ENCODE peak calls at places on chromosomes 4 and X, in eight cellular contexts. O, W, Z, P, N, L, E and R are unnamed samples.

GRCh38 chr4:73705056-73705432 is 35.3 kb upstream of the CXCL8 start:
- DNase-seq in W (no peak), Z (no peak), E (no peak), P (no peak), O (no peak), N (no peak), L (no peak), R (no peak)

GRCh38 chrX:76428243-76429130 is 977 bp downstream of the MAGEE1 start:
- DNase-seq in O (no peak), P (peak), W (peak), L (peak), N (no peak), Z (peak), E (peak), R (peak)

GRCh38 chr4:55458164-55458563 is 62.4 kb downstream of the TMEM165 start:
- DNase-seq in Z (no peak), E (no peak), P (no peak), N (no peak), W (no peak), O (no peak), L (no peak), R (no peak)

GRCh38 chr4:108193891-108194672 is 25.4 kb upstream of the LEF1 start:
- DNase-seq in E (no peak), O (no peak), L (no peak), N (no peak), W (no peak), P (no peak), Z (no peak), R (no peak)

GRCh38 chrX:53320543-53321215 is 39.3 kb upstream of the IQSEC2 start:
- DNase-seq in W (peak), N (no peak), Z (peak), P (no peak), L (peak), E (no peak), O (no peak), R (no peak)

GRCh38 chr4:142044271-142044670 is 407.9 kb downstream of the IL15 start:
- DNase-seq in P (no peak), L (no peak), N (no peak), E (no peak), W (no peak), O (no peak), Z (no peak), R (no peak)

GRCh38 chr4:118682928-118683327 is 2.3 kb upstream of the METTL14 start:
- DNase-seq in E (no peak), N (peak), O (no peak), P (no peak), Z (no peak), L (no peak), W (no peak), R (no peak)

GRCh38 chr4:12576409-12576808 is 907.7 kb downstream of the RAB28 start:
- DNase-seq in Z (no peak), N (no peak), E (no peak), W (no peak), L (no peak), P (no peak), O (no peak), R (no peak)

GRCh38 chr4:31071807-31072486 is 351.8 kb downstream of the PCDH7 start:
- DNase-seq in P (no peak), L (no peak), N (no peak), O (no peak), E (no peak), Z (no peak), W (no peak), R (no peak)

GRCh38 chrX:40173662-40174593 is 76.2 kb upstream of the BCOR start:
- DNase-seq in O (peak), L (peak), Z (peak), W (peak), P (peak), N (peak), E (peak), R (no peak)

GRCh38 chr4:8266508-8266907 is 3.0 kb upstream of the HTRA3 start:
- DNase-seq in N (no peak), O (no peak), Z (peak), W (no peak), L (no peak), E (no peak), P (no peak), R (no peak)

GRCh38 chr4:22552802-22553201 is 36.9 kb upstream of the ADGRA3 start:
- DNase-seq in W (no peak), Z (no peak), N (no peak), O (no peak), L (no peak), P (no peak), E (no peak), R (no peak)

GRCh38 chrX:15903186-15903681 is 48.6 kb upstream of the AP1S2 start:
- DNase-seq in N (peak), O (peak), E (no peak), Z (no peak), L (peak), W (no peak), P (no peak), R (peak)

GRCh38 chr4:169256101-169256612 is 14.6 kb downstream of the SH3RF1 start:
- DNase-seq in P (no peak), E (no peak), W (no peak), Z (no peak), L (no peak), N (no peak), O (no peak), R (no peak)

GRCh38 chrX:44674906-44675305 is 132.2 kb upstream of the FUNDC1 start:
- DNase-seq in O (no peak), Z (no peak), N (no peak), W (no peak), L (no peak), P (no peak), E (no peak), R (no peak)

GRCh38 chrX:41036668-41037326 is 48.4 kb upstream of the USP9X start:
- DNase-seq in E (no peak), N (no peak), W (no peak), L (no peak), O (no peak), Z (no peak), P (no peak), R (no peak)

GRCh38 chr4:185792384-185793146 is 19.4 kb downstream of the SORBS2 start:
- DNase-seq in W (no peak), N (no peak), L (no peak), P (no peak), E (no peak), O (no peak), Z (no peak), R (no peak)

GRCh38 chr4:101081695-101082369 is 265.5 kb downstream of the PPP3CA start:
- DNase-seq in N (no peak), O (no peak), E (no peak), L (no peak), W (no peak), P (no peak), Z (no peak), R (no peak)

GRCh38 chr4:6987566-6987920 is 55.6 kb upstream of the TADA2B start:
- DNase-seq in L (no peak), P (no peak), W (no peak), N (peak), E (no peak), O (no peak), Z (no peak), R (no peak)

GRCh38 chr4:128725405-128725804 is 84.1 kb upstream of the JADE1 start:
- DNase-seq in W (no peak), Z (no peak), N (no peak), E (no peak), L (no peak), P (no peak), O (no peak), R (no peak)

DNA sequence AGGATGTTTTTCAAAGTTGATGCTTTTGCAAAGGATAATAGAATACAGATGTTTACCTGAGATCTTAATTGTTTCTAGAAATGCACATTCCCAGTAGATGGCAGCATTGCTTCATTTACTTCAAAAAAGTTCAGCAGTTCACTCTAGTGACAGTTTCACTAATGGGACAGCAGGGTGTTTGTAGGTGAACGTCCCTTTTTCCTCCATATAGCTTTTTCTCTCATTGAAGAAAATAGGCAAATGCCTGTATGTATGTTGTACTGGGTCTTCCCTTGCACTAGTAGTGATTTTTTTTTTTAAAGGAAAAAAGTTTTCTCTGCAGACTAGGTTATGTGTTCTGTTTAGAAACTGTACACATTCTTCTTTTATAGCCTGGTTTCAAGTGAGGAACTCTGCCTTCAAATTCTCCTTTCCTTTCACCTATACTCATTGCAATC is 86.2 kb downstream of the EGF start:
- DNase-seq in L (peak), O (peak), P (no peak), E (peak), N (peak), Z (no peak), W (no peak), R (peak)
- TF ChIP-seq CTCF in L (peak), O (peak), P (peak), E (peak), N (peak), Z (peak), W (peak), R (peak)

DNA sequence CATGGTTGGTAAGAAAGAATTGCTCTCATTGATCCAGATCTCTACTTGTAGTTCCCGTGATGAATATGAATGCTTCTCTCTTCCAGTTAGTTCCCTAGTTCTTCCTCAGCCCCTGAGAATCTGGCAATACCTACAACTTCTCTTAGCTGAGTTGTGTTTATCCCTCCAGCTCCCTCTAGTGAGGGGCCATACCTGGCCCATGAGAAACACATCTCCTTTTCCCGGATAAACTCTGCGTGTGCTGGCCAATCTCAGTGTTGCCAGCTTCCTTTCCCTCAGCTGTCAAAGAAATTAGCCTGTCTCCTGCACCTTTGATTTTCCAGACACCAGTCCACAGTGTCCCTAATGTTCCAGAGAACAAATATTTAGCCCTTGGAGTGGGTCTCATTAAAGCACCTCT is 5.7 kb downstream of the CBLL2 start:
- DNase-seq in E (no peak), L (no peak), O (no peak), W (no peak), Z (no peak), N (no peak), P (no peak), R (no peak)
- TF ChIP-seq CTCF in E (no peak), L (no peak), O (no peak), W (no peak), Z (no peak), N (no peak), P (no peak), R (no peak)

DNA sequence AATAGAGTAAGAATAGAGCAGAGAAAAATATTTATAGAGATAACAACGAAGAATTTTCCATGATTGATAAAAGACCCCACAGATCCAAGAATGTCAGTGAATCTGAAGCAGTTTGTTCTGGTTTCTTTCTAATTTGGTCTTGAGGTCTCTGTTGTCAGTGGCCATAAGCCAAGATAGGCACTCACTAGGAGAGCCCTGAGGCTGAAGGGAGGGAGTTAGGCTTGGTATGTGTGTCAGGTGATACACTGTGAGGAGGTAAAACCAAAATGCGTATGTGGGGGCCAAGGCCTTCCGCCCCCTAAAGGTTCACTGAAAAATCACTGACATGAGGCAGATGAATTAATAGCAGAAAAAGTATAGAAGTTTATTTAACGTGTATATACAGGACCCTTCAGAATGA is 382.3 kb upstream of the HTR2C start:
- DNase-seq in Z (no peak), E (no peak), L (no peak), W (no peak), N (no peak), P (no peak), O (no peak), R (no peak)
- TF ChIP-seq CTCF in Z (no peak), E (no peak), L (no peak), W (no peak), N (no peak), P (no peak), O (no peak), R (no peak)

DNA sequence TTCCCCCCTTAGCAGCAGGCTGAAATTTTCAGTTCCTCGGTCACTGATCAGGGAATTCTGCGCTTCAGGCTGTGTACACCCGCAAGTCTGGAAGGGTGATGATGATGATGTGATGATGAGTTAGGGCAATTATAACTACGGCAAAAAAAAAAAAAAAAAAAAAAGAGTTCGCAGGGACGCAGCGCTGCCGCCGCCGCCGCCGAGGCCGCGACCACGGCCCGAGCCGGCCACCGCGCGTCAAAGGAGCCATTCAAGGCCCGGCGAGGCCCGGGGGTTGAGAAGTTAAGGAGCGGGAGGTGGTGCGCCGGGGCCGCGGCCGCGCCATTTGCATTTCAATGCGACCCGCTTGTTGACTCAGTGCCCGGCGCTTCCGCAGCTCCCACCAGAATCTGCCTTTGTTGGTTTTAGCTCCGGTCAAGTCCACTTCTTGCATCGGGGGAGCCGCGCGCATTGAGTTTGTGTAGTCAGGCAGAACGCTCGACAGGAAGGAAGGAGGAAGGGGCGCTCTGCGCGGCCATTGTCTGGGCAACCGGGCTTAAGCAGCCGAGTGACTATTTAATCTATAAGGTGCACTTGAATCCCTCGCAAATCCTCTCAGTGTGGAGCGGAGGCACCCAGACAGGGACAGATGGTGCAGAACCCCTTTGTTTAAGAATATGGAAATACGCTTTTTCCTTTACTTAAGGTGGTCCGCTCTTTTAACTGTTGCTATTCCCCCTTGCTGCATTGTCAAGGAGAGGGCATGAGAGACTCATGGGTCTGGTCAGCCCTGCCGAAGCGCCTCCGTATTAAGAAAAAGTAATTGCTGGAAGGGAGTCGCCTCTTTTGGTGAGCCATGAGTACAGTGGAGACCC is 109.1 kb downstream of the SPRY1 start:
- DNase-seq in E (peak), P (peak), N (peak), O (peak), W (peak), Z (peak), L (peak), R (peak)
- TF ChIP-seq CTCF in E (no peak), P (no peak), N (no peak), O (no peak), W (no peak), Z (no peak), L (no peak), R (no peak)

DNA sequence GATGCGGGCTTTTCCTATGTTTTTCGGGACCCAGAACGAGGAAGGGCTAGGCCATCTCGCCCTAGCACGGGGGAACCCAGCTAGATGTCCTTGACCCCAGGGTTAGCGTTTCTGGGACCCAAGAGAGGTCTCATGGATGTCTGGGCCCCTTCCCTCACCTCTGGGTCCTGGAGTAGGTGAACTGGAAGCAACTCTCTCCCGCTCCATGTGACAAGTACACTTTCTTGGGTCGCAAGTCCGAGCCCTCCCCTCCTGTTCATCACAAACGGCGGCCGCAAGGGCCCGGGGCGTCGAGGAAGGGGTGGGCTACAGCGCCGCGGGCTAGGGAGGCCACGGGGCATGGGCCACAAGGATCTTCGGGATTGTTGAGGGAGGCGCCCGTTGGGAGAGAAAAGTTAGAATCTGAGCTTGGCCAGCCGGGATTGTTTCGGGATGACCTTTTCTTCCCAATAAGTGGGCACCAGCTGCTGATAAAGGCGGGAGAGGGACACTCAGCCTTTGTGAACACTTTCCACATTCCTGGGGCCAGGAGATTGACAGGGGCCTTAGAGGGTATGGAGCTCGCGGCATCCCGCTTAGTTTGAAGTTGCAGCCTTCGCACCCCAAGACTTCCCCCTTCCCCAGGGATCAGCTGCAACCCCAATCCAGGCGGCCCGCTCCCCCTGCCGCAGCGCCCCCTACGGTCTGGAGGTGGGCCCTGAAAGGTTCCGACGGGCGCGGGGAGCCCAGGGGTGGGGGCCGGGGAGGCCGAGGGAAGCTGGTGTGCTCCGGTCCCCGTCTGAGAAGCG is 137.0 kb upstream of the ZIC3 start:
- DNase-seq in N (no peak), O (no peak), E (peak), L (no peak), Z (no peak), W (no peak), P (no peak), R (no peak)
- TF ChIP-seq CTCF in N (no peak), O (no peak), E (no peak), L (no peak), Z (no peak), W (no peak), P (no peak), R (no peak)

DNA sequence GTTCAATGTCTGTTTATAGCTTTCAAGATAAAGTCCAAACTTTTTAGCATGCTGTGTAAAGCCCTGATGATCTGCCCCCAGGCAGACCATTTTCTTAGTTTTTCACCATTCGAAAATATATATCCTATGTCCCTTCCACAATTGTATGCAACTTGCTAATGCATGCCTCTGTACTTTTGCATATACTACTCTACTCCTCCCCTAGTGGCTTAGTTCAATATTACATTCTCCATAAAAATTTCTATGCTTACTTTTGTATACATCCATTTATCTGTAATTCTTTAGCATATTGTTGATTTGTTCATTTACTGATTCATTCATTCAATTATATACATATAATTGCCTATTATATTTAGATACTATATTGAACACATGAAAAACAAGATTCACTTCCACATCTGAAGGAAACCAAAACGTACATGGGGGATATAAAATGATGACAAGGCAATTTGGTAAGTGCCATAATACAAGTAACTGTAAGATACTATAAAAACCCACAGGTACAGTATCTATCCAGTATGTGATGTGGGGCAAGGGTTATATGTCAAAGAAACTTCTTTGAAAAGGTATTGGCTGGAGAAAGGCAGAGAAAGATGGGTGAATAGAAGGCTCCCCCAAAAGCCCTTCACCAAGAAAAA is 902.5 kb downstream of the FAM133A start:
- DNase-seq in N (no peak), E (no peak), L (no peak), P (no peak), Z (no peak), W (no peak), O (no peak), R (no peak)
- TF ChIP-seq CTCF in N (peak), E (no peak), L (no peak), P (no peak), Z (no peak), W (no peak), O (no peak), R (no peak)

DNA sequence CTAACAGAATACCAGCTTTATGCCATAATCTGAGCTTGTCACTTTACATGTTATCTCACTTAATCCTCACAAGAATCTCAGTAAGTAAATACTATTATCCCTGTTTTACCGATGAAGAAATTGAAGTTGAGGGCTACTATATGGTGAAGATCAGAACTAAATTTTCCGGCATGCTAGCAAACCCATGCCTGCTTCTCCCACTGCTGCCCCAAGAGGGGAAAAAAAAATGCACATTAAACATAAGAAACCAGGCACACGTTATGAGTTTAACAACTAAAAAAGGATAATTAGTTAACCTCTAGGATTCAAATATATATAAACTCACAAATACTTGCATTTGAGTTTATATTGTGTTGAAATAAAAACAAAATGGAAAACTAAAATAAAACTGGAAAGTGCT is 10.8 kb downstream of the SLC10A7 start:
- DNase-seq in L (no peak), Z (no peak), W (no peak), O (no peak), E (no peak), P (no peak), N (no peak), R (no peak)
- TF ChIP-seq CTCF in L (no peak), Z (no peak), W (no peak), O (no peak), E (no peak), P (no peak), N (peak), R (no peak)